ENCODE peak calls at places on chromosomes 16 and 17, in four cellular contexts. J is transverse colon, Q is stomach, S is pancreas. H is an unnamed sample.

GRCh38 chr17:8444506-8444905 is 8.8 kb downstream of the NDEL1 start:
- DNase-seq in S (no peak), Q (no peak), J (no peak), H (no peak)

GRCh38 chr17:75152523-75152922 is 1.8 kb downstream of the JPT1 start:
- DNase-seq in Q (no peak), J (no peak), S (no peak), H (no peak)

GRCh38 chr17:29138184-29138955 is 41.8 kb downstream of the MYO18A start:
- DNase-seq in S (no peak), J (no peak), Q (no peak), H (no peak)

GRCh38 chr17:57588086-57588485 is 157.0 kb downstream of the CCDC182 start:
- DNase-seq in S (no peak), J (no peak), Q (no peak), H (no peak)

GRCh38 chr16:1208239-1208830 is 16.7 kb downstream of the TPSG1 start:
- DNase-seq in J (no peak), S (no peak), Q (no peak), H (no peak)

GRCh38 chr16:11530171-11530940 is 56.4 kb downstream of the LITAF start:
- DNase-seq in Q (no peak), J (no peak), S (no peak), H (no peak)

GRCh38 chr16:85310868-85311585 is 198.8 kb upstream of the CIBAR2 start:
- DNase-seq in Q (no peak), J (no peak), S (no peak), H (no peak)

GRCh38 chr16:8753411-8754054 is 43.9 kb downstream of the TMEM186 start:
- DNase-seq in J (no peak), Q (peak; percentile 38), S (no peak), H (no peak)

GRCh38 chr16:81625544-81626152 is 153.4 kb upstream of the PLCG2 start:
- DNase-seq in Q (peak; percentile 77), S (peak; percentile 82), J (peak; percentile 35), H (peak; percentile 56)

GRCh38 chr17:55398689-55399088 is 22.9 kb downstream of the MMD start:
- DNase-seq in S (no peak), Q (no peak), J (no peak), H (peak; percentile 3)

GRCh38 chr17:30133197-30133596 is 16.6 kb downstream of the NSRP1 start:
- DNase-seq in J (no peak), S (no peak), Q (no peak), H (no peak)

GRCh38 chr17:56159764-56160394 is 6.6 kb downstream of the ANKFN1 start:
- DNase-seq in Q (no peak), J (no peak), S (no peak), H (no peak)

GRCh38 chr17:15649861-15650391 is 30.4 kb upstream of the FBXW10B start:
- DNase-seq in Q (peak; percentile 78), J (peak; percentile 80), S (no peak), H (peak; percentile 59)

GRCh38 chr16:1164975-1165374 is 12.1 kb downstream of the CACNA1H start:
- DNase-seq in Q (no peak), S (no peak), J (no peak), H (no peak)

GRCh38 chr16:10782628-10783027 is 36.0 kb downstream of the TVP23A start:
- DNase-seq in Q (peak; percentile 36), S (no peak), J (peak; percentile 20), H (no peak)

GRCh38 chr17:70702683-70703255 is 533.4 kb downstream of the KCNJ2 start:
- DNase-seq in Q (no peak), J (no peak), S (no peak), H (no peak)
- H3K4me3 ChIP-seq in Q (no peak overlapping the region), J (no peak overlapping the region), S (no peak overlapping the region), H (no peak overlapping the region)

GRCh38 chr17:68387485-68387884 is 69.8 kb downstream of the WIPI1 start:
- DNase-seq in S (no peak), Q (no peak), J (no peak), H (no peak)

GRCh38 chr17:68383120-68383442 is 74.2 kb downstream of the WIPI1 start:
- DNase-seq in S (no peak), Q (no peak), J (no peak), H (no peak)

GRCh38 chr17:68383443-68384321 is 73.6 kb downstream of the WIPI1 start:
- DNase-seq in Q (no peak), J (no peak), S (no peak), H (peak; percentile 96)

GRCh38 chr17:68384941-68385340 is 72.4 kb downstream of the WIPI1 start:
- DNase-seq in J (no peak), Q (no peak), S (no peak), H (no peak)

GRCh38 chr17:68385490-68386215 is 71.6 kb downstream of the WIPI1 start:
- DNase-seq in J (no peak), S (no peak), Q (no peak), H (no peak)
- TF ChIP-seq CTCF in J (no peak), S (no peak), Q (no peak), H (no peak)

GRCh38 chr16:66370786-66371684 is 4.5 kb downstream of the CDH5 start:
- DNase-seq in J (no peak), S (no peak), Q (no peak), H (no peak)
- H3K4me3 ChIP-seq in J (no peak overlapping the region), S (no peak overlapping the region), Q (no peak overlapping the region), H (no peak overlapping the region)

DNA sequence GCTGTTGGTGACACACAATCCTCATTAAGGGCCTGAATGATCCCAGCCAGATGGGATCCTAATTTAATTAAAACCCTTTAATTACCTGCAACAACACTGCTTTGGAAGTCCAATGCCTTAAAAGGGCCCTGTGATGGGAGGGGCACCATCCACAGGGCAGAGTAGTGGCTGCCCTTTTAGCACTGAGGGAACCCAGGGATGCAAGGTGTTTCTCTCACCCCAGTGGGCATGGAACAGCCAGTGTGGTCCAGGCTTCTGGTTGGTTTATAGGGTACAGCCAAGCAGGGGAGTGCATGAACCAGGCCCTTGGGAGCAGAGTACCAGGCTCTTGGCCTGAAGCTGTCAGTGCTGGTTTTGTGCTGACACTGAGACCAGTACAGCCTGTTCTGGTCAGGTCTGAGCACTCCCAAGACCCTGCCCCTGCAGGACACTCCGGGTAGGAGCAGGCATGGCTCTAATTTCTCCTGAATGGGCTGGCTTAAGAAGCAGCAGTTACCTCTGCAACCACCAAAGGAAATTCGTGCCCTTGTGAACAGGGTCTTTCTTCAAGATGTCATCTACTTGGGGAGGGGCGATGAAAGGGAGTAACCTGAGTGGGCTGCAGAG is 9.9 kb downstream of the NXPH3 start:
- DNase-seq in Q (no peak), J (no peak), S (no peak), H (no peak)
- TF ChIP-seq CTCF in Q (no peak), J (no peak), S (no peak), H (peak; percentile 7)

DNA sequence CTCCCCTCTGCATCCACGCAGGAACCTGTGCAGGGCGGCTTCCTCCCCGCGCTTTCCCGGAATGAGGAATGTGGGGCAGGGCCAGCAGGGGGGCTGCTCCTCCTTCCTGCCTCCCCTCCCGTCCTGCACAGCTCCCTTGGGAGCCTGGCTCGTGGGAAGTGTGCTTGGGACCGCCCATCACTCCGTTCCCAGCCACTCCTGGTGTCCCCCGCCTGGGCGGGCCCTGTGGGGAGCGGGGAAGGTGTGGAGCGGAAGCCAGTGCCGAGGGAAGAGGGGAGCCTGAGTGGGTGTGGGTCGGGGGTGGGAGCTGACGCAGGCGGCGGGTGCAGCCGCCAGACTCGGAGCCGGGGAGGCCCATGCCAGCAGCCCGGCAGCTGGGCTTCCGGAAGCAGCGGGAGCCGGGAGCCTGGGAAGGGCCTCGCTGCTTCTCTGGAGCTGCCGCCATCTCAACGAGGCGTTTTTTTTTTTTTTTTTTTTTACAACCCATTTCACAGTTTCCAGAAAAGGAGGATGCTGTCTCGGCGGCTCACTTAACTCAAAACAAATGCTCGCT is 24.2 kb downstream of the BAHCC1 start:
- DNase-seq in S (peak; percentile 77), J (peak; percentile 82), Q (peak; percentile 84), H (peak; percentile 96)
- H3K4me3 ChIP-seq in S (no peak overlapping the region), J (peak overlapping the region; percentile 28), Q (peak overlapping the region; percentile 14), H (peak overlapping the region; percentile 45)

DNA sequence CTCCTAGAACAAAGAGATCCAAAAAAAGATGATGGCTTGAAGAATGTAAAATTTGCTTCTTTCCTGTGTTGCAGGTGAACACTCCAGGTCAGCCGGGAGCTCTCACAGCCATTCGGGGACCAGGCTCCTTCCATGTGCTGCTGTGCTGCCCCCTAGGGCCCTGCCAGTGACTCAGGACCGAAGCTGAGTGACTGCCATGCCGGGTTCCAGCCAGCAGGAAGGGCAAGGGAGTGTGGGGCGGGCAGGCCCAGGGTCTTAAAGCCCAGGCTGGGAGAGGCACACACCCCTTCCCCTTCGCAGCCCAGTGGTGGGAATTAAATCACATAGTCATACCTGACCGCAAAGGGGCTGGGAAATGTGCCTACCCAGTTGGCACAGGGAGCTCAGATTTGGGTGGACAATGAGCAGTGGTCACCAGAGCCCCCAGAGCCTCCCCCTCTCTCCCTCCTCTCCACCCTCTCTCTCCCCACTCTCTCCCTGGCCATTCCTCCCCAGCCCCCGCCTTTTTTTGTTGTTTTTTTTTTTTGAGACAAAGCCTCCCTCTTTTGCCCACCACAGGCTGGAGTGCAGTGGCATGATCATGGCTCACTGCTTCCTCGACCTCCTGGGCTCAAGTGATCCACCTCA is 11.5 kb downstream of the EPOP start:
- DNase-seq in J (peak; percentile 72), S (peak; percentile 79), Q (peak; percentile 76), H (peak; percentile 32)
- TF ChIP-seq CTCF in J (peak; percentile 60), S (peak; percentile 67), Q (peak; percentile 62), H (peak; percentile 68)